ENCODE peak calls at places on chromosome 3, in six cellular contexts. W is right atrium auricular region, F is A549, Q is thoracic aorta, A is tibial artery, I is spleen. E is an unnamed sample. For H3K9me3 and H3K4me1, the result is how much of the 10 kb centered on the place peaks cover.

GRCh38 chr3:196008929-196009328 is 73.0 kb downstream of the TFRC start:
- DNase-seq in F (no peak), W (no peak), A (no peak), I (no peak), Q (no peak), E (no peak)

GRCh38 chr3:125990253-125990970 is 21.4 kb downstream of the ROPN1B start:
- DNase-seq in I (peak), F (peak), A (peak), W (peak), Q (peak), E (peak)

GRCh38 chr3:99656606-99657005 is 18.2 kb downstream of the COL8A1 start:
- DNase-seq in Q (no peak), I (no peak), A (no peak), F (no peak), W (no peak), E (no peak)

GRCh38 chr3:143158549-143158988 is 39.0 kb downstream of the CHST2 start:
- DNase-seq in Q (no peak), W (no peak), F (no peak), I (no peak), A (no peak), E (no peak)

GRCh38 chr3:105824129-105824528 is 44.7 kb downstream of the CBLB start:
- DNase-seq in Q (no peak), F (no peak), W (no peak), I (no peak), A (no peak), E (no peak)

GRCh38 chr3:177687291-177687690 is 490.0 kb upstream of the TBL1XR1 start:
- DNase-seq in I (no peak), F (no peak), Q (no peak), A (no peak), W (no peak), E (no peak)

GRCh38 chr3:138219255-138219654 is 32.2 kb downstream of the ARMC8 start:
- DNase-seq in A (no peak), Q (no peak), W (no peak), I (no peak), F (no peak), E (no peak)

GRCh38 chr3:13647314-13648059 is 98.6 kb downstream of the FBLN2 start:
- DNase-seq in I (no peak), A (no peak), W (no peak), F (no peak), Q (no peak), E (no peak)

GRCh38 chr3:14376348-14377043 is 25.9 kb upstream of the SLC6A6 start:
- DNase-seq in Q (no peak), I (no peak), F (no peak), W (no peak), A (no peak), E (no peak)

GRCh38 chr3:168117059-168117458 is 21.3 kb upstream of the GOLIM4 start:
- DNase-seq in F (no peak), W (no peak), Q (no peak), A (no peak), I (no peak), E (no peak)

GRCh38 chr3:72973031-72973723 is 23.4 kb upstream of the PPP4R2 start:
- DNase-seq in W (no peak), F (no peak), Q (no peak), I (no peak), A (no peak), E (no peak)

DNA sequence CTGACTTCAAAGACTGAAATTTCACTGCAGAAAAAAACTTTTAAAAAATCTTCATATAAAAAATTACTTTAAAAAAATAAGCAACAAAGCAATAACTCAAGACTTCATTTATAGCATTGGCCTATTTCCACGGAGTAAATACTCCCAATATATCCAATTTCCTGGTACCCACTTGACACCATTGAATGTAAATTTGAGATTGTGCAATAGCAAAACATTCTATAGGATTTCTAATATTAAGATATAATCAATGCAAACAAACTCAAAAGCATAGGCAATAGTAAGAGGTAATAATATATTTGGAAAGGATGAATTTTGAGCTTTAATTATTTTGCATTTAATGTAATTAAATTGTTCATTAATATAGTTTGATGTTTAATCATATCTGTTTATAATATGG is 148.0 kb upstream of the CNTN6 start:
- DNase-seq in W (no peak), F (no peak), I (no peak), A (no peak), Q (no peak), E (no peak)
- H3K9me3 ChIP-seq in W (under half), F (under half), I (under half), A (under half), Q (under half), E (under half)

GRCh38 chr3:71057526-71057894 is 526.0 kb downstream of the FOXP1 start:
- DNase-seq in Q (no peak), F (no peak), I (no peak), A (no peak), W (no peak), E (no peak)
- H3K4me1 ChIP-seq in Q (under half), F (half or more), I (half or more), A (under half), W (under half), E (half or more)

GRCh38 chr3:134483195-134483890 is 2.4 kb downstream of the ANAPC13 start:
- DNase-seq in F (no peak), Q (no peak), I (no peak), W (no peak), A (no peak), E (no peak)

GRCh38 chr3:134486577-134487041 is 752 bp downstream of the CEP63 start:
- DNase-seq in W (no peak), Q (no peak), A (no peak), F (peak), I (no peak), E (no peak)

GRCh38 chr3:134487406-134487805 is 1.5 kb downstream of the CEP63 start:
- DNase-seq in A (no peak), I (no peak), Q (no peak), W (no peak), F (no peak), E (no peak)

GRCh38 chr3:134485075-134485536 is 679 bp downstream of the ANAPC13 start:
- DNase-seq in I (no peak), Q (no peak), A (no peak), W (no peak), F (peak), E (no peak)

DNA sequence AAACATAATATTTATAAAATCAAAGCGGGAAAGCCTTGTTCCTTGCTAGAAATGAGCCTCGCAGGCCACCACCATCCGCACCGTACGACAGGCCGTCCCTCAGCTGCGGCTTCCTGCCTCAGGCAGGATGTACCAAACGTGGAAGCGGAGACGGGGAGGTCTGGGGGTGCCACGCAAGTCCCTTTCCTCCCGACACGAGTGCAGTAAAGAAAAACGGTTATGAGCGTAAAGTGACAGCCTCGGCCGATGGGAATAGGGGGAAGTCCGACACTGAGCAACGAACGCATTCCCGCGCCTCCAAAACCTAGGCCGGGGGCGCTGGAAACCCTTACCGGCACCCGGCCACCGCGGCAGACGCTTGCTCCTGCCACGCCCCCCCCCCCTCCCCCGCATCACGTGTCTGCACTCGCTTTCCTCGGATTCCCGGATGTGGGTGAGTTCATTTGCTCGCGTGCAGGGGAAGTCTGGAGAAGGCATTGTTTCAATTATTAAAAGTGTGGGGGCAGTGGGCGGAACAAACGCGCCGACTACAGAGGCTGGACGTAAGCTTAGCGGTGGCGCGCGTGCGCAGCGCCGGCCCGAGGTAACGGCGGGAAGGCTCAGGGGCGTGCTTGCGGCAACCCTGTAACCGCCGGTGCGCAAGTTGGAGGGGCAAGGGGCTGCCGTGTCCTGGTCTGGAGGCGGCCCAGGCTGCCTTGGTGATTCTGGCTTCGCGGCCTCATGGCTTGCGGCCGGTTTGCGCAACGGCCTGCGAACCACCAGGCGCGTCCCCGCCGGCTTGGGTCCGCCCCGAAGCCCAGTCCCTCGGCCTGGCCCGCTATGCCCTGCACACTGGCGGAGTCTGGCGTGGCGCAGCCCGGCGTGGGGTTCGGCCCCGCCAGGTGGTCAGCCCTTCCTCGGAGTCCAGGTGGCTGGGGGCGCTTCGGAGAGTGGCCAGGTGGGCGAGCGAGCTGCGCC is at the start of the genes ANAPC13 and CEP63:
- DNase-seq in F (peak), W (peak), A (peak), Q (peak), I (peak), E (peak)
- TF ChIP-seq CTCF in F (no peak), W (no peak), A (no peak), Q (no peak), I (no peak), E (no peak)

DNA sequence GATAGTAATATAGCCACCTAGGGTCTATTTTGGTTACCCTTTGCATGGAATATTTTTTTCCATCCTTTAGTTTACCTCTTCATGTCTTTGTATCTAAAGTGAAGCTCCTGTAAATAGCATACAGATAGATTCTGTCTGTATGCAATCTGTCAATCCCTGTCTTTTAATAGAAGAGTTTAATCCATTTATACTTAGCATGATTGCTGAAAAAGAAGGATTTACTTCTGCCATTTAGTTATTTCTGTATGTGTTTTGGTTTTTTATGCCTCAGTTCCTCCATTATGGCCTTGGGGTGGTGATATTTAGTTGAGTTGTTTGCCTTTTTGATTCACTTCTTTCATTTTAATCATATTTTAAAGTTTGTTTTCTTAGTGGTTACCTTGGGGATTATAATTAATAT is 29.0 kb downstream of the PCCB start:
- DNase-seq in F (no peak), A (no peak), Q (no peak), W (no peak), I (no peak), E (no peak)
- H3K9me3 ChIP-seq in F (under half), A (under half), Q (under half), W (under half), I (under half), E (under half)

GRCh38 chr3:132418916-132419315 is 1.6 kb downstream of the DNAJC13 start:
- DNase-seq in A (no peak), I (no peak), F (no peak), W (no peak), Q (no peak), E (no peak)
- H3K4me1 ChIP-seq in A (under half), I (half or more), F (under half), W (under half), Q (under half), E (under half)

GRCh38 chr3:123584284-123584987 is 417 bp downstream of the HACD2 start:
- DNase-seq in A (peak), Q (no peak), F (no peak), W (no peak), I (no peak), E (no peak)
- TF ChIP-seq CTCF in A (no peak), Q (no peak), F (no peak), W (peak), I (no peak), E (no peak)